ENCODE peak calls at places on chromosomes 1 and 21, in five cellular contexts. U, H, R, F and V are unnamed samples.

GRCh38 chr21:41931041-41931451 is 22.8 kb downstream of the C2CD2 start:
- DNase-seq in U (no peak), H (no peak), R (no peak), F (no peak), V (no peak)

GRCh38 chr1:226549937-226550670 is 1.5 kb downstream of the STUM start:
- DNase-seq in U (peak; percentile 21), H (peak; percentile 70), R (no peak), F (peak; percentile 31), V (peak; percentile 43)

GRCh38 chr1:228066891-228067654 is 15.4 kb upstream of the ARF1 start:
- DNase-seq in U (no peak), H (no peak), R (peak; percentile 65), F (no peak), V (no peak)

GRCh38 chr1:94418664-94419655 is 771 bp downstream of the ABCD3 start:
- DNase-seq in U (peak; percentile 27), H (no peak), R (no peak), F (peak; percentile 43), V (peak; percentile 55)

GRCh38 chr1:115837386-115837761 is 3.6 kb downstream of the NHLH2 start:
- DNase-seq in U (no peak), H (no peak), R (no peak), F (no peak), V (no peak)

GRCh38 chr1:109535481-109535880 is 4.2 kb upstream of the GPR61 start:
- DNase-seq in U (no peak), H (no peak), R (no peak), F (no peak), V (no peak)

GRCh38 chr1:30759718-30760281 is 2.2 kb upstream of the LAPTM5 start:
- DNase-seq in U (no peak), H (no peak), R (no peak), F (peak; percentile 64), V (no peak)

GRCh38 chr1:226638608-226639007 is 90.0 kb downstream of the STUM start:
- DNase-seq in U (no peak), H (no peak), R (peak; percentile 79), F (no peak), V (no peak)

GRCh38 chr1:11527541-11528452 is 48.8 kb downstream of the DISP3 start:
- DNase-seq in U (no peak), H (no peak), R (peak; percentile 44), F (no peak), V (no peak)

GRCh38 chr1:114564141-114564540 is 17.3 kb downstream of the BCAS2 start:
- DNase-seq in U (no peak), H (no peak), R (no peak), F (no peak), V (no peak)

GRCh38 chr1:41478118-41478748 is 6.2 kb downstream of the EDN2 start:
- DNase-seq in U (no peak), H (no peak), R (no peak), F (no peak), V (no peak)

GRCh38 chr1:155889566-155889965 is 21.6 kb downstream of the RIT1 start:
- DNase-seq in U (no peak), H (no peak), R (no peak), F (no peak), V (peak; percentile 30)

GRCh38 chr21:35940074-35940927 is 120.0 kb downstream of the SETD4 start:
- DNase-seq in U (no peak), H (peak; percentile 29), R (no peak), F (no peak), V (peak; percentile 74)

GRCh38 chr1:24929876-24930702 is at the start of gene RUNX3:
- DNase-seq in U (peak; percentile 93), H (peak; percentile 99), R (no peak), F (peak; percentile 91), V (peak; percentile 88)

GRCh38 chr1:155079487-155080249 is 1.0 kb downstream of the EFNA3 start:
- DNase-seq in U (no peak), H (no peak), R (no peak), F (peak; percentile 29), V (no peak)

GRCh38 chr1:151238467-151238739 is 16.1 kb upstream of the PSMD4 start:
- DNase-seq in U (no peak), H (no peak), R (no peak), F (no peak), V (peak; percentile 88)

GRCh38 chr21:46549650-46550049 is 55.2 kb downstream of the S100B start:
- DNase-seq in U (no peak), H (no peak), R (peak; percentile 57), F (no peak), V (no peak)

GRCh38 chr1:54291276-54292014 is 91.5 kb downstream of the MRPL37 start:
- DNase-seq in U (no peak), H (no peak), R (no peak), F (no peak), V (no peak)

GRCh38 chr1:214444159-214444939 is 107.1 kb downstream of the PTPN14 start:
- DNase-seq in U (no peak), H (no peak), R (no peak), F (no peak), V (no peak)

GRCh38 chr1:246284021-246284420 is 223.1 kb downstream of the SMYD3 start:
- DNase-seq in U (no peak), H (no peak), R (no peak), F (no peak), V (no peak)

GRCh38 chr1:68213843-68214242 is 18.5 kb downstream of the WLS start:
- DNase-seq in U (no peak), H (no peak), R (peak; percentile 88), F (no peak), V (peak; percentile 9)

GRCh38 chr1:96538883-96539282 is 182.7 kb upstream of the PTBP2 start:
- DNase-seq in U (no peak), H (no peak), R (no peak), F (no peak), V (peak; percentile 58)

GRCh38 chr1:38076038-38076437 is 29.4 kb upstream of the POU3F1 start:
- DNase-seq in U (no peak), H (no peak), R (no peak), F (no peak), V (no peak)

GRCh38 chr1:180157576-180158057 is 2.9 kb downstream of the QSOX1 start:
- DNase-seq in U (no peak), H (no peak), R (no peak), F (no peak), V (peak; percentile 4)

GRCh38 chr1:99441234-99442095 is 177.2 kb downstream of the PLPPR4 start:
- DNase-seq in U (no peak), H (no peak), R (no peak), F (no peak), V (peak; percentile 59)

GRCh38 chr1:45803299-45803780 is at the start of gene MAST2:
- DNase-seq in U (peak; percentile 89), H (peak; percentile 98), R (peak; percentile 90), F (peak; percentile 88), V (peak; percentile 99)

GRCh38 chr1:109269212-109269980 is 13.5 kb downstream of the PSRC1 start:
- DNase-seq in U (no peak), H (no peak), R (peak; percentile 72), F (no peak), V (no peak)

GRCh38 chr1:983736-984475 is 2.0 kb upstream of the PERM1 start:
- DNase-seq in U (peak; percentile 66), H (peak; percentile 85), R (no peak), F (peak; percentile 73), V (peak; percentile 89)

GRCh38 chr1:201591981-201592380 is 53.1 kb downstream of the NAV1 start:
- DNase-seq in U (no peak), H (no peak), R (no peak), F (no peak), V (no peak)

GRCh38 chr1:114861384-114861783 is 6.7 kb downstream of the SYCP1 start:
- DNase-seq in U (no peak), H (no peak), R (no peak), F (no peak), V (no peak)

GRCh38 chr1:9990944-9991343 is 6.1 kb upstream of the RBP7 start:
- DNase-seq in U (no peak), H (no peak), R (no peak), F (no peak), V (no peak)

GRCh38 chr1:30490554-30491053 is 232.8 kb downstream of the MATN1 start:
- DNase-seq in U (no peak), H (no peak), R (no peak), F (no peak), V (no peak)

GRCh38 chr1:65477414-65478378 is 57.2 kb downstream of the LEPR start:
- DNase-seq in U (no peak), H (no peak), R (no peak), F (no peak), V (no peak)

GRCh38 chr1:113253979-113254378 is 136.3 kb upstream of the MAGI3 start:
- DNase-seq in U (no peak), H (no peak), R (no peak), F (no peak), V (no peak)

GRCh38 chr1:117732956-117733355 is 127.1 kb downstream of the TENT5C start:
- DNase-seq in U (no peak), H (no peak), R (no peak), F (no peak), V (no peak)

GRCh38 chr21:17646790-17647189 is 34.1 kb upstream of the BTG3 start:
- DNase-seq in U (no peak), H (no peak), R (no peak), F (no peak), V (no peak)

GRCh38 chr21:33549848-33550771 is 7.3 kb downstream of the SON start:
- DNase-seq in U (no peak), H (no peak), R (no peak), F (no peak), V (no peak)

GRCh38 chr1:18926315-18927081 is 24.1 kb upstream of the ALDH4A1 start:
- DNase-seq in U (peak; percentile 75), H (peak; percentile 94), R (no peak), F (peak; percentile 90), V (peak; percentile 94)